ENCODE peak calls at places on chromosome 7, in ten cellular contexts. F is pancreas; L is testis; K is spleen; O is GM23248; W is fibroblast of pulmonary artery; S is left ventricle myocardium inferior; E is effector memory CD4-positive, alpha-beta T cell; N is colonic mucosa; V is GM12865. D is an unnamed sample.

GRCh38 chr7:113004726-113005454 is 81.7 kb downstream of the GPR85 start:
- DNase-seq in L (no peak), K (no peak), V (no peak), N (no peak), F (no peak), O (no peak), E (no peak), S (no peak), W (no peak), D (no peak)

GRCh38 chr7:35339811-35340210 is 85.9 kb upstream of the TBX20 start:
- DNase-seq in O (no peak), L (peak; percentile 60), V (no peak), K (no peak), S (no peak), W (no peak), N (no peak), E (no peak), F (no peak), D (no peak)

GRCh38 chr7:24978837-24979469 is 1.0 kb downstream of the OSBPL3 start:
- DNase-seq in F (no peak), N (no peak), V (peak; percentile 40), K (peak; percentile 84), E (no peak), L (no peak), S (no peak), O (no peak), W (peak; percentile 18), D (peak; percentile 71)

GRCh38 chr7:45089314-45089891 is 634 bp upstream of the NACAD start:
- DNase-seq in F (peak; percentile 43), W (peak; percentile 43), K (peak; percentile 81), O (peak; percentile 52), V (peak; percentile 64), E (peak; percentile 42), L (peak; percentile 86), N (peak; percentile 54), S (peak; percentile 56), D (peak; percentile 84)

GRCh38 chr7:45401851-45402250 is 172.3 kb upstream of the ADCY1 start:
- DNase-seq in K (no peak), F (no peak), E (no peak), W (no peak), L (no peak), V (no peak), S (no peak), N (no peak), O (no peak), D (no peak)

GRCh38 chr7:45609180-45609579 is 35.0 kb downstream of the ADCY1 start:
- DNase-seq in W (no peak), F (no peak), V (no peak), E (no peak), O (no peak), S (no peak), L (no peak), K (no peak), N (no peak), D (no peak)

GRCh38 chr7:2701832-2702593 is 14.0 kb downstream of the AMZ1 start:
- DNase-seq in K (no peak), O (peak; percentile 91), W (peak; percentile 55), L (peak; percentile 49), N (no peak), V (no peak), E (no peak), S (peak; percentile 39), F (no peak), D (no peak)

GRCh38 chr7:55249332-55249731 is 115.8 kb upstream of the LANCL2 start:
- DNase-seq in K (no peak), N (no peak), O (no peak), F (no peak), L (peak; percentile 20), V (no peak), S (no peak), E (no peak), W (no peak), D (no peak)

GRCh38 chr7:79272066-79272669 is 181.3 kb downstream of the MAGI2 start:
- DNase-seq in V (peak; percentile 24), N (no peak), W (peak; percentile 71), F (no peak), S (no peak), K (no peak), L (no peak), E (no peak), O (peak; percentile 70), D (no peak)

GRCh38 chr7:81234896-81235295 is 316.0 kb upstream of the SEMA3C start:
- DNase-seq in F (no peak), N (no peak), L (no peak), S (no peak), V (no peak), W (peak; percentile 48), K (no peak), O (peak; percentile 24), E (no peak), D (no peak)

GRCh38 chr7:158585721-158586498 is 1.7 kb downstream of the PTPRN2 start:
- DNase-seq in N (peak; percentile 68), E (no peak), O (no peak), F (peak; percentile 42), W (no peak), S (no peak), L (no peak), K (peak; percentile 55), V (no peak), D (no peak)
- H3K4me3 ChIP-seq in N (no peak overlapping the region), E (no peak overlapping the region), O (no peak overlapping the region), F (no peak overlapping the region), W (no peak overlapping the region), S (peak overlapping the region; percentile 52), L (peak overlapping the region; percentile 24), K (no peak overlapping the region), V (no peak overlapping the region), D (no peak overlapping the region)

DNA sequence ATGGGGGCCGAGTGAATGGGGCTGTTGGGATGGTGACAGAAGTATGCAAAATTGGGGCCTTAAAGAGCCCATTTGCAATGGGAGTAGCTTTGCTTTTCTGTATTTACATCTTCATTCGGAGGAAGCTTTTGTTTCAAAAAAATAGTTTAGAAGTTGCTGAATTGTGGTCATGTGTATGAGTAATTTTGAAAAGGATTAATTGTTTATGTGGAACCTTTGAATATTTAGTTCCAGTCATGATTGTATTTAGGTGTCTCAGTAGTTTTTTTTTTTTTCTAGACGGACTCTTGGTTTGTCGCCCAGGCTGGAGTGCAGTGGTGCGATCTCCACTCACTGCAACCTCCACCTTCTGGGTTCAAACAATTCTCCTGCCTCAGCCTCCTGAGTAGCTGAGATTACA is 37.2 kb downstream of the RBM33 start:
- DNase-seq in V (peak; percentile 33), K (no peak), S (no peak), E (no peak), W (no peak), L (no peak), F (no peak), O (no peak), N (no peak), D (no peak)
- H3K4me3 ChIP-seq in V (no peak overlapping the region), K (no peak overlapping the region), S (no peak overlapping the region), E (no peak overlapping the region), W (no peak overlapping the region), L (no peak overlapping the region), F (no peak overlapping the region), O (no peak overlapping the region), N (no peak overlapping the region), D (no peak overlapping the region)

GRCh38 chr7:73823257-73823656 is 7.5 kb upstream of the CLDN4 start:
- DNase-seq in K (peak; percentile 16), V (no peak), E (no peak), S (no peak), F (no peak), W (no peak), L (no peak), O (no peak), N (no peak), D (no peak)

GRCh38 chr7:73824986-73825385 is 5.8 kb upstream of the CLDN4 start:
- DNase-seq in L (no peak), V (no peak), S (no peak), E (no peak), K (peak; percentile 67), F (peak; percentile 73), W (no peak), N (no peak), O (no peak), D (peak; percentile 85)

GRCh38 chr7:73820013-73820412 is 10.8 kb upstream of the CLDN4 start:
- DNase-seq in K (peak; percentile 29), V (no peak), E (no peak), O (no peak), S (no peak), L (no peak), N (no peak), F (peak; percentile 4), W (no peak), D (no peak)

GRCh38 chr7:73823873-73824597 is 6.8 kb upstream of the CLDN4 start:
- DNase-seq in W (no peak), S (no peak), N (no peak), V (no peak), K (peak; percentile 23), L (no peak), F (no peak), E (no peak), O (no peak), D (no peak)

DNA sequence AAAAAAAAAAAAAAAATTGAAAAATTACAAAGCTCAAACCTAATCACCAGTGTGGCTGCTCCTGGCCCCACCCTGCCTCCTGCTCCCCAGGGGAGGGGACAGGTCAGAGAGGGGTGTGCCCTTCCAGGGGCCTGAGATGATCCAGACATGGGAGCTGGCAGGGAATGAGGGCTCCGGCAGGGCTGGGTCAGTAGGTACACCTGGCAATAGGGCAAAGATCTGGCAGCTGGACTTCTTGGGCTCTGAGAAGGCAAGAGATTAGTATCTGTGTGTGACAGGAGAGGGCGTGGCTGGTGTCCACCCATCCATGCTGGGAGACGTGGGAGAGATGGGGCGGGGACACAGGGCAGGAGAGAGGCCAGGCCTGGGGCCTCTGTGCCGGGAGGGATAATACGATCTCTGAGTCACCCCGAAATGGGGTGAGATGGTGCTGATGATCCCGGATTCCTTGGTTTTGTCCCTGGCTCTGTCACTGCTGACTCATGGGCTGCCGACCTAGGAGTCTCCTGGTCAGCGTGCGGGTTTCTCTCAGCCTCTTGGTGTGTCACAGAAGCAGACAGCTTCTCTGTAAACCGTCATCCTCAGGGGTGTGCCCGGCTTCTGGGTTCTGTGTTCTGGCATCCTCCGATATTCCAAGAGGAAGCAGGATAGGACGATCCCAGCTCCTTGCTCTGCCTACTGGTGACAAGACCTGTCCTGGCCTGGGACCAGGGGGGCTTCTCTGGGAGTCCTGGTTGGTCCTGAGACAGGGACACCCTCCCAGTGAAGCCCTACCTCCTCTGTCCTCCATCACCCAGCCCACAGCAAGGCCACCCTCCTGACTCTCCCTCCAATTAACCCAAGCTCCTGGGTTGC is 8.2 kb upstream of the CLDN4 start:
- DNase-seq in E (no peak), L (no peak), S (no peak), F (no peak), W (peak; percentile 66), O (peak; percentile 100), V (no peak), N (peak; percentile 95), K (peak; percentile 56), D (peak; percentile 24)
- H3K4me3 ChIP-seq in E (no peak overlapping the region), L (no peak overlapping the region), S (no peak overlapping the region), F (no peak overlapping the region), W (no peak overlapping the region), O (peak overlapping the region; percentile 20), V (no peak overlapping the region), N (no peak overlapping the region), K (no peak overlapping the region), D (no peak overlapping the region)

DNA sequence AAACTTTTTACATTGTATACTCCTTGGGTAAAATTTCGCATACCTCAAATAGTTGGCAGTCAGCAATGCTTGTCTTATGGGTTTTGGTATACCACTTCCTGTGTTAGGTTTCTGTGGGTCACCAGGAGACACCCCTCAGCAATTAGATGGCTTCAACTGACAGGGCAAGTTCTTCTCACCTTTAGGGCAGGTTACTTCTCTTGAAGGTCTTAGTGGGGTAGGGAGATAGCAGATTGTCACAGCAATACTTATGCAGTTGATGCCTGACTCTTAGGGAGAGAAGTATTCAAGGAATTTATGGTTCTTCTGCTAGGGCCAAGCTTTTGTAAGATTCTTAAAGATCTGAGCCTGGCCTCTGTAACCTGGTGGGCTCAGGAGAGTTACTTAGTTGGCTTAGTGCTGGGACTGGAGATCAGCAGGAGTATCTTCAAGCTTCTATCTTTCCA is 42.9 kb downstream of the MKLN1 start:
- DNase-seq in N (no peak), S (no peak), V (peak; percentile 74), F (no peak), L (no peak), W (peak; percentile 53), E (peak; percentile 2), O (peak; percentile 33), K (no peak), D (no peak)
- H3K4me3 ChIP-seq in N (no peak overlapping the region), S (no peak overlapping the region), V (no peak overlapping the region), F (no peak overlapping the region), L (no peak overlapping the region), W (no peak overlapping the region), E (no peak overlapping the region), O (no peak overlapping the region), K (no peak overlapping the region), D (no peak overlapping the region)